ENCODE peak calls at places on chromosomes 1 and 21, in nine cellular contexts. L, N, D, V, I, G, R, W and Y are unnamed samples.

GRCh38 chr1:11842154-11843041 is 5.2 kb downstream of the NPPA start:
- DNase-seq in L (no peak), N (no peak), D (no peak), V (no peak), I (no peak), G (no peak), R (peak), W (peak), Y (peak)

GRCh38 chr1:97144527-97144926 is 422.9 kb downstream of the PTBP2 start:
- DNase-seq in L (no peak), N (no peak), D (peak), V (peak), I (no peak), G (peak), R (no peak), W (no peak), Y (no peak)

GRCh38 chr1:181114574-181115366 is 26.3 kb downstream of the IER5 start:
- DNase-seq in L (no peak), N (no peak), D (no peak), V (no peak), I (no peak), G (no peak), R (no peak), W (no peak), Y (no peak)

GRCh38 chr1:218350909-218351616 is 5.9 kb downstream of the TGFB2 start:
- DNase-seq in L (no peak), N (no peak), D (peak), V (peak), I (no peak), G (no peak), R (no peak), W (no peak), Y (no peak)

GRCh38 chr1:214739621-214740238 is 136.7 kb downstream of the CENPF start:
- DNase-seq in L (no peak), N (no peak), D (no peak), V (no peak), I (no peak), G (peak), R (no peak), W (no peak), Y (no peak)

GRCh38 chr1:175015243-175015642 is 8.0 kb downstream of the MRPS14 start:
- DNase-seq in L (no peak), N (no peak), D (peak), V (no peak), I (no peak), G (peak), R (no peak), W (no peak), Y (no peak)

GRCh38 chr1:212760126-212760823 is 31.3 kb downstream of the NSL1 start:
- DNase-seq in L (peak), N (no peak), D (no peak), V (no peak), I (no peak), G (peak), R (peak), W (no peak), Y (no peak)

GRCh38 chr1:232709339-232709738 is 79.4 kb upstream of the SIPA1L2 start:
- DNase-seq in L (no peak), N (no peak), D (peak), V (no peak), I (no peak), G (peak), R (no peak), W (no peak), Y (no peak)

GRCh38 chr1:20069932-20070331 is at the start of gene PLA2G5:
- DNase-seq in L (no peak), N (no peak), D (no peak), V (peak), I (no peak), G (peak), R (no peak), W (peak), Y (peak)

GRCh38 chr1:188489336-188490112 is 1660.8 kb downstream of the PLA2G4A start:
- DNase-seq in L (peak), N (no peak), D (no peak), V (no peak), I (peak), G (no peak), R (peak), W (no peak), Y (no peak)

GRCh38 chr1:36864182-36865079 is 169.9 kb downstream of the GRIK3 start:
- DNase-seq in L (no peak), N (no peak), D (no peak), V (no peak), I (peak), G (no peak), R (peak), W (no peak), Y (no peak)

GRCh38 chr1:211520641-211521040 is 28.7 kb upstream of the RD3 start:
- DNase-seq in L (no peak), N (no peak), D (peak), V (no peak), I (no peak), G (peak), R (peak), W (no peak), Y (no peak)

GRCh38 chr1:92792340-92792782 is 7.5 kb upstream of the EVI5 start:
- DNase-seq in L (no peak), N (no peak), D (peak), V (no peak), I (no peak), G (no peak), R (no peak), W (no peak), Y (no peak)

GRCh38 chr1:182601416-182601786 is 2.8 kb downstream of the RGS16 start:
- DNase-seq in L (peak), N (no peak), D (peak), V (peak), I (peak), G (peak), R (peak), W (peak), Y (peak)

GRCh38 chr1:156668801-156669637 is 8.2 kb downstream of the NES start:
- DNase-seq in L (no peak), N (no peak), D (no peak), V (no peak), I (no peak), G (no peak), R (no peak), W (no peak), Y (no peak)

GRCh38 chr21:46119565-46120271 is 21.8 kb downstream of the COL6A2 start:
- DNase-seq in L (no peak), N (no peak), D (no peak), V (no peak), I (no peak), G (peak), R (no peak), W (peak), Y (peak)

GRCh38 chr1:85200367-85200869 is 398 bp downstream of the SYDE2 start:
- DNase-seq in L (peak), N (no peak), D (no peak), V (no peak), I (no peak), G (no peak), R (peak), W (peak), Y (peak)

GRCh38 chr1:202160377-202160940 is at the start of gene PTPN7:
- DNase-seq in L (no peak), N (no peak), D (peak), V (no peak), I (no peak), G (no peak), R (no peak), W (no peak), Y (no peak)

GRCh38 chr1:155226188-155226909 is 17.9 kb downstream of the MTX1 start:
- DNase-seq in L (peak), N (no peak), D (peak), V (no peak), I (peak), G (peak), R (peak), W (peak), Y (peak)

GRCh38 chr1:186286615-186287317 is 88.3 kb downstream of the TPR start:
- DNase-seq in L (no peak), N (no peak), D (no peak), V (no peak), I (no peak), G (peak), R (no peak), W (no peak), Y (no peak)

GRCh38 chr1:109240158-109241152 is 8.9 kb upstream of the CELSR2 start:
- DNase-seq in L (no peak), N (peak), D (peak), V (no peak), I (no peak), G (peak), R (peak), W (peak), Y (peak)

GRCh38 chr1:17511188-17511587 is 28.3 kb upstream of the ARHGEF10L start:
- DNase-seq in L (no peak), N (no peak), D (no peak), V (no peak), I (no peak), G (no peak), R (no peak), W (no peak), Y (no peak)

GRCh38 chr1:17503146-17503545 is 36.4 kb upstream of the ARHGEF10L start:
- DNase-seq in L (no peak), N (no peak), D (no peak), V (no peak), I (no peak), G (no peak), R (no peak), W (no peak), Y (no peak)

GRCh38 chr1:17510138-17510537 is 29.4 kb upstream of the ARHGEF10L start:
- DNase-seq in L (no peak), N (no peak), D (no peak), V (no peak), I (no peak), G (no peak), R (no peak), W (no peak), Y (no peak)

GRCh38 chr1:17509320-17509719 is 30.2 kb upstream of the ARHGEF10L start:
- DNase-seq in L (no peak), N (no peak), D (no peak), V (no peak), I (no peak), G (no peak), R (no peak), W (no peak), Y (no peak)

GRCh38 chr1:17507916-17508315 is 31.6 kb upstream of the ARHGEF10L start:
- DNase-seq in L (peak), N (no peak), D (no peak), V (no peak), I (no peak), G (no peak), R (no peak), W (no peak), Y (no peak)
- TF ChIP-seq CTCF in L (no peak), N (peak), D (peak), V (no peak), I (peak), G (peak), R (no peak), W (no peak), Y (no peak)

GRCh38 chr1:66929289-66929688 is 4.5 kb downstream of the MIER1 start:
- DNase-seq in L (no peak), N (no peak), D (no peak), V (no peak), I (no peak), G (no peak), R (no peak), W (no peak), Y (no peak)
- H3K4me3 ChIP-seq in L (peak), N (peak), D (peak), V (peak), I (peak), G (peak), R (peak), W (peak), Y (no peak)

DNA sequence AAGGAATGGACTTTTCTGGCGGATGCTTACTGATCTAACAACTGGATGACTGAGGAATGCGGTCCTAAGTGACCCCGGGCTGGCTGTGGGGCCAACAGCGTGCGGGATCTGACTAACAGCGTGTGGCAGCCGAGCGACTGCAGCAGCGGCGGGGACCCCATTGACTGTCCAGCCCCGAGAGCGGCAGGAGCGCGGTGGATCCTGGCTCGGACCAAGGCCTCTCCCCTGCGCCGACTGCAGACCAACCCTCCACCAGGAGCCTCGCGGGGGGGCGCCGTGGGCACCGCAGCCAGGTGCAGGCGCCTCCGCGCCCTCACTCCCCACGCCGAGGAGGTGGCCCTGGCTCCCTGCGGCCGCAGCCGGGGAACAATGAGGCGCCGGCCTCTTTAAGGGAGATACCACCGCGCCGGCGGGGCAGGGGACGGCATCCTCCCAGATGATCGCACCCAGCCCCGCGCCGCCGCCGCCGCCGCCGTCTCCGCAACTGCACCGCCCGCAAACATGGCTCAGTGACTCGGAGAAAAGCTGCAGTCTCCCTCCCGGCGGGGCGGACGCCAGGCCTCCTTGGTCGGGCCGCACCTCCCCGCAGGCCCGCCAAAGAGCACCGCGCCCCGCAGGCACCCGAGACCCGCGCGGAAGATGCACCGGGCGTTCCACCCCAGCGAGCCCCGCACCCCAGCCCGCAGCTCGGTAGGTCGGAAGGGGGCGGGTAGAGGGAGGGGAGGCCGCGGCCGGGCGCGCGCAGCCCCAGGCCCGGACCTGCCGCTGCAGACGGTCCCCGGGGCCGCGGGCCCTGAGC is 694 bp upstream of the PDIK1L start:
- DNase-seq in L (peak), N (no peak), D (peak), V (peak), I (peak), G (peak), R (peak), W (peak), Y (peak)
- TF ChIP-seq CTCF in L (no peak), N (no peak), D (no peak), V (no peak), I (no peak), G (no peak), R (no peak), W (no peak), Y (no peak)

DNA sequence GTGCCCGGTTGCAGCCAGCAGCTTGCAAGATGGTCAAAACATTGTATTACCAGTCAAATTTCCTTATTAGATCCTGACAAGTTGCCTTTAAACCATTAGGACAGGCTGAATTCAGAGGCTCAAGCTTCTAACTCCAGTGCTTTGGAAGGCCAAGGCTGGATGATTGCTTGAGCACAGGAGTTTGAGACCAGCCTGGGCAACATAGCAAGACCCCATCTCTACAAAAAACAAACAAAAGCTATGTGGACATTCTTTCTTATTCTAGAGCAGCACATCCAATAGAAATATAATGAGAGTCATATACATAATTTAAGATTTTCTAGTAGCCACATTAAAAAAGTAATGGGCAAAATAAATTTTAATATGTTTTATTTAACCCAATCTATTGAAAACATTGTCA is 149.3 kb downstream of the RUNX1 start:
- DNase-seq in L (no peak), N (no peak), D (no peak), V (no peak), I (no peak), G (no peak), R (no peak), W (no peak), Y (no peak)
- H3K4me3 ChIP-seq in L (no peak), N (no peak), D (no peak), V (no peak), I (no peak), G (no peak), R (no peak), W (no peak), Y (no peak)

GRCh38 chr1:60970081-60970509 is 112.3 kb upstream of the NFIA start:
- DNase-seq in L (no peak), N (no peak), D (peak), V (no peak), I (no peak), G (peak), R (no peak), W (no peak), Y (no peak)
- TF ChIP-seq CTCF in L (peak), N (peak), D (peak), V (peak), I (peak), G (peak), R (peak), W (peak), Y (no peak)

DNA sequence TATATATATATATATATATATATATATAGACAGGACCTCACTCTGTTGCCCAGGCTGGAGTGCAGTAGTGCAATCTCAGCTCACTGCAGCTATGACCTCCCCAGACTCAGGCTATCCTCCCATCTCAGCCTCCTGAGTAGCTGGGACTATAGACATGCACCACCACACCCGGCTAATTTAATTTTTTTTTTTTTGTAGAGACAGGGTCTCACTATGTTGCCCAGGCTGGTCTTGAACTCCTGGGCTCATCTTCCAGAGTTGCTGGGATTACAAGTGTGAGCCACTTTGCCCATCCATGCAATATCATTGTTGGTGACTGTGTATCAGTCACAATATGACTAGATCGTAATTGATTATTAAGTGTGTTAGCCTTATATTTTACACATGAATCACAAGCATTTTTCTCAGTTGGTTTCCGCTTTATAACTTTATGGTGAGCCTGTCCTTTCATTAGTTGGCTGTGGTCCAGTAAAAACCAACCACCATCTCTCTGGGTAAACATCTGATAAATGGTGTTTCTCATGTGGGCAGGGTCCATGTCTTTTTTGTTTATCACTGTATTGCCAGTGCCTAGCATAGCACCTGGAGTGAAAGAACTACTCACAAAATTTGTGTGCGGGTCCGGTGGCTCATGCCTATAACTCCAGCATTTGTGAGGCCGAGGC is 63.6 kb downstream of the MYOM3 start:
- DNase-seq in L (no peak), N (no peak), D (no peak), V (no peak), I (no peak), G (peak), R (no peak), W (no peak), Y (no peak)
- H3K4me3 ChIP-seq in L (no peak), N (no peak), D (no peak), V (no peak), I (no peak), G (no peak), R (no peak), W (no peak), Y (no peak)

DNA sequence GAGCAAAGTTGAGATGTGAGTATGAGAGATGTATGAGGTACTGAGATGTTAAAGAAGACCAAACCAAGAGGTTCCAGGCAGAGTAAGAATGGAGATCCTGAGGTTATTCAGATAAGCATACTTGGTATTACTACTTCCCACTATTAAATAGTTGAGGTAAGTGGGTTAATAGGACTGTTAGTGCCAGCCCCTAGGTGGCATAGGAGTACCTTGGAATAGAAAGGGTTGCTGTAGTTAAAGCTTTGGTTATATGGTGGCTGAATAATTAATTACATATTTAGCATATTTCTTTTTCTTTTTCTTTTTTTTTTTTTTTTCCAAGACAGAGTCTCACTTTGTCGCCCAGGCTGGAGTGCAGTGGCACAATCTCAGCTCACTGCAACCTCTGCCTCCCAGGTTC is 397.9 kb upstream of the TMPRSS15 start:
- DNase-seq in L (no peak), N (no peak), D (peak), V (peak), I (no peak), G (no peak), R (peak), W (no peak), Y (no peak)
- TF ChIP-seq CTCF in L (no peak), N (no peak), D (no peak), V (peak), I (no peak), G (no peak), R (peak), W (no peak), Y (no peak)

DNA sequence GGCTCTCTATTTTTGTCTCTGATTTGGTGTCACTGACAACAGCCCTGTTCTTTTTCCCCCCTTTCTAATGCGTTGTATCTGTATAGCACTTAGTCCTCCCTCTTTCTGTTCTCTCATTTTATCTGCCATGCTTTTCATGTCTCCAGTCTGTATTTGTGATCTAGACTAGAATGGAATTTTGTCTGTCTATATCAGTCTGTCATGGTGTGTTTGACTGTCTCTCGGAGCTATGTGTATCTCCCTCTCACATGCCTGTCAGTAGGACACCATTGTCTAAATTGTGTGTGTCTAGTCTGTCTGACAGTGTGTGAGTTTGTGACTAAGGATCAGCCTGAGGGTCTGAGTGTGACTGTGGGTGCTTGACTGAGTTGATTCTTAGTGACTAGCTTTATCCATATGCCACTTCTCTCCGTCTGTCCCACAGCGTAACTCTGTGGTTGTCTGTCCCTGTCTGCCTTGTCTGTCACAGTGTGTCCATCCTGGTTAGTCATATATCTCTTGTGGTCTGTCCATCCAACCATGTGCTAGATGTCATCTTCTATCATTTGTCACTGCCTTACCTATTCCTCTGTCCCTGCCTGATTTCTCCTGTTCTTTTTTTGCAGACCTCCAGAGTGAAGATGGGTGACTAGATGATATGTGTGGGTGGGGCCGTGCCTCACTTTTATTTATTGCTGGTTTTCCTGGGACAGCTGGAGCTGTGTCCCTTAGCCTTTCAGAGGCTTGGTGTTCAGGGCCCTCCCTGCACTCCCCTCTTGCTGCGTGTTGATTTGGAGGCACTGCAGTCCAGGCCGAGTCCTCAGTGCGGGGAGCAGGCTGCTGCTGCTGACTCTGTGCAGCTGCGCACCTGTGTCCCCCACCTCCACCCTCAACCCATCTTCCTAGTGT is 1.4 kb upstream of the B4GALT2 start:
- DNase-seq in L (no peak), N (no peak), D (no peak), V (no peak), I (no peak), G (no peak), R (no peak), W (no peak), Y (no peak)
- H3K4me3 ChIP-seq in L (peak), N (no peak), D (no peak), V (no peak), I (no peak), G (no peak), R (no peak), W (no peak), Y (no peak)